ENCODE peak calls at places on chromosomes 13 and 19, in seven cellular contexts. J is posterior vena cava; Y is NCI-H146; U is AG09309; M is HTR-8/SVneo; C is NCI-H1105; V is stimulated activated CD4-positive, alpha-beta T cell treated with anti-CD3 and anti-CD28 coated beads, Interleukin-12 subunit alpha, Interleukin-12 subunit beta, amount 100 ng/mL, for 4 hours. Q is an unnamed sample.

GRCh38 chr19:58203814-58204475 is 21.1 kb downstream of the ZNF274 start:
- DNase-seq in M (no peak), U (no peak), J (no peak), V (no peak), C (no peak), Y (no peak), Q (no peak)

GRCh38 chr13:92716749-92717148 is 509.9 kb upstream of the GPC6 start:
- DNase-seq in J (no peak), M (peak), Y (no peak), V (no peak), C (no peak), U (no peak), Q (no peak)

GRCh38 chr13:111179908-111180756 is 65.0 kb downstream of the ARHGEF7 start:
- DNase-seq in C (no peak), M (no peak), U (no peak), Y (no peak), V (no peak), J (no peak), Q (no peak)

GRCh38 chr19:13825489-13826475 is 30.5 kb downstream of the ZSWIM4 start:
- DNase-seq in U (no peak), J (no peak), V (no peak), C (no peak), M (no peak), Y (peak), Q (no peak)

GRCh38 chr19:40403262-40403984 is 9.8 kb downstream of the PRX start:
- DNase-seq in Y (peak), U (peak), C (peak), M (peak), V (peak), J (peak), Q (peak)

GRCh38 chr13:113082198-113083021 is 23.2 kb upstream of the F7 start:
- DNase-seq in V (no peak), J (peak), Y (no peak), U (no peak), M (no peak), C (no peak), Q (no peak)

GRCh38 chr13:31001647-31002046 is 69.2 kb downstream of the TEX26 start:
- DNase-seq in U (no peak), J (no peak), V (no peak), M (no peak), Y (no peak), C (no peak), Q (no peak)

GRCh38 chr19:10800488-10800887 is 35.5 kb downstream of the TMED1 start:
- DNase-seq in C (no peak), M (no peak), J (no peak), V (no peak), Y (no peak), U (no peak), Q (no peak)

GRCh38 chr19:18776736-18777135 is 14.4 kb downstream of the COMP start:
- DNase-seq in V (no peak), C (no peak), U (no peak), M (peak), J (no peak), Y (no peak), Q (no peak)